ENCODE peak calls at places on chromosomes 4 and X, in five cellular contexts. K is MCF 10A, H is astrocyte, Z is AG10803, V is OCI-LY7. Q is an unnamed sample.

GRCh38 chr4:153090670-153091385 is 113.4 kb upstream of the TRIM2 start:
- DNase-seq in K (no peak), V (no peak), H (no peak), Z (no peak), Q (no peak)

GRCh38 chr4:168388890-168389289 is 70.3 kb upstream of the DDX60 start:
- DNase-seq in H (peak; percentile 53), Z (peak; percentile 66), V (no peak), K (peak; percentile 62), Q (no peak)

GRCh38 chr4:122562436-122562835 is 58.4 kb downstream of the IL21 start:
- DNase-seq in V (no peak), K (no peak), H (no peak), Z (no peak), Q (no peak)

GRCh38 chr4:113349400-113349799 is 299.9 kb downstream of the ANK2 start:
- DNase-seq in K (no peak), V (no peak), Z (no peak), H (no peak), Q (no peak)

GRCh38 chr4:186765673-186766546 is 42.3 kb upstream of the FAT1 start:
- DNase-seq in Z (no peak), K (peak; percentile 56), H (peak; percentile 26), V (no peak), Q (no peak)

GRCh38 chr4:1208970-1209704 is 36.8 kb upstream of the SPON2 start:
- DNase-seq in V (no peak), K (no peak), H (peak; percentile 36), Z (no peak), Q (no peak)

GRCh38 chr4:93178279-93178678 is 650.3 kb upstream of the ATOH1 start:
- DNase-seq in K (peak; percentile 32), Z (no peak), V (no peak), H (no peak), Q (no peak)

GRCh38 chrX:56978172-56978571 is 17.2 kb downstream of the SPIN3 start:
- DNase-seq in H (peak; percentile 9), Z (peak; percentile 31), K (peak; percentile 71), V (peak; percentile 52), Q (no peak)

GRCh38 chr4:154332681-154333421 is 158.7 kb downstream of the DCHS2 start:
- DNase-seq in V (no peak), H (no peak), Z (no peak), K (no peak), Q (peak; percentile 71)

GRCh38 chr4:145732895-145733880 is 53.2 kb downstream of the C4orf51 start:
- DNase-seq in Z (peak; percentile 96), V (peak; percentile 81), K (peak; percentile 91), H (peak; percentile 88), Q (peak; percentile 95)

GRCh38 chr4:25069014-25069413 is 38.3 kb upstream of the LGI2 start:
- DNase-seq in Z (no peak), V (no peak), H (no peak), K (no peak), Q (no peak)

GRCh38 chr4:5660185-5660584 is 48.2 kb downstream of the EVC2 start:
- DNase-seq in Z (no peak), H (peak; percentile 10), K (no peak), V (no peak), Q (no peak)

GRCh38 chr4:113410686-113411085 is 350.9 kb downstream of the CAMK2D start:
- DNase-seq in Z (no peak), V (peak; percentile 14), H (no peak), K (no peak), Q (no peak)

GRCh38 chrX:68571292-68572256 is 72.7 kb downstream of the YIPF6 start:
- DNase-seq in V (no peak), H (peak; percentile 77), Z (peak; percentile 48), K (peak; percentile 79), Q (no peak)

GRCh38 chr4:37054670-37055069 is 189.9 kb upstream of the NWD2 start:
- DNase-seq in V (no peak), Z (no peak), K (no peak), H (no peak), Q (peak; percentile 59)

GRCh38 chr4:53321988-53322289 is 43.9 kb downstream of the SCFD2 start:
- DNase-seq in Z (no peak), H (no peak), K (no peak), V (no peak), Q (no peak)

GRCh38 chr4:102586644-102587021 is 85.5 kb downstream of the NFKB1 start:
- DNase-seq in Z (no peak), V (no peak), H (no peak), K (no peak), Q (no peak)

GRCh38 chr4:30716671-30717207 is 3.4 kb upstream of the PCDH7 start:
- DNase-seq in Z (no peak), H (peak; percentile 53), V (no peak), K (peak; percentile 47), Q (peak; percentile 42)

GRCh38 chr4:37434469-37434868 is 189.9 kb downstream of the NWD2 start:
- DNase-seq in K (peak; percentile 21), V (no peak), Z (peak; percentile 9), H (no peak), Q (no peak)

GRCh38 chr4:86935499-86935832 is 655 bp downstream of the AFF1 start:
- DNase-seq in H (no peak), Z (no peak), V (no peak), K (no peak), Q (peak; percentile 33)

GRCh38 chrX:276588-277171 is 4.5 kb upstream of the PLCXD1 start:
- DNase-seq in K (peak; percentile 43), H (peak; percentile 38), Z (peak; percentile 58), V (no peak), Q (no peak)

GRCh38 chrX:41621236-41621651 is 67.5 kb upstream of the GPR34 start:
- DNase-seq in Z (no peak), V (no peak), H (peak; percentile 48), K (no peak), Q (no peak)

GRCh38 chr4:141339966-141340365 is 119.3 kb downstream of the ZNF330 start:
- DNase-seq in K (no peak), V (no peak), Z (peak; percentile 24), H (peak; percentile 47), Q (no peak)

GRCh38 chrX:40081679-40082068 is 16.1 kb downstream of the BCOR start:
- DNase-seq in K (no peak), H (no peak), V (no peak), Z (no peak), Q (no peak)

GRCh38 chr4:182576609-182577289 is 333.5 kb downstream of the TENM3 start:
- DNase-seq in V (no peak), K (no peak), H (peak; percentile 44), Z (no peak), Q (peak; percentile 40)

GRCh38 chr4:141845901-141846300 is 209.5 kb downstream of the IL15 start:
- DNase-seq in Z (no peak), K (no peak), V (no peak), H (no peak), Q (no peak)

GRCh38 chr4:83558693-83559092 is 22.8 kb downstream of the GPAT3 start:
- DNase-seq in Z (peak; percentile 44), V (no peak), H (peak; percentile 55), K (no peak), Q (no peak)

GRCh38 chrX:122439836-122440235 is 744.2 kb upstream of the GRIA3 start:
- DNase-seq in V (no peak), H (no peak), Z (peak; percentile 70), K (no peak), Q (no peak)

GRCh38 chrX:103529550-103529949 is 10.3 kb upstream of the RAB40A start:
- DNase-seq in K (no peak), V (no peak), H (no peak), Z (peak; percentile 19), Q (no peak)

Q was measured in glutamatergic neuron.